ENCODE peak calls at places on chromosomes 6 and 20, in seven cellular contexts. E, V, W, F, T, B and G are unnamed samples.

GRCh38 chr6:16078064-16078463 is 50.8 kb upstream of the MYLIP start:
- DNase-seq in T (no peak), F (no peak), W (no peak), B (no peak), V (no peak), E (no peak), G (peak; percentile 44)

GRCh38 chr6:37314803-37315515 is 38.8 kb upstream of the RNF8 start:
- DNase-seq in T (peak; percentile 25), V (peak; percentile 60), F (no peak), E (no peak), B (no peak), W (peak; percentile 63), G (peak; percentile 59)

GRCh38 chr20:49420811-49421295 is 61.6 kb downstream of the KCNB1 start:
- DNase-seq in V (no peak), B (no peak), E (no peak), F (peak; percentile 89), W (no peak), T (no peak), G (no peak)

GRCh38 chr6:113994934-113995342 is 24.0 kb upstream of the HDAC2 start:
- DNase-seq in E (no peak), F (no peak), B (no peak), W (peak; percentile 66), T (peak; percentile 88), V (peak; percentile 93), G (peak; percentile 14)

GRCh38 chr20:32992015-32992641 is 12.1 kb downstream of the SUN5 start:
- DNase-seq in W (no peak), V (no peak), T (no peak), E (no peak), F (no peak), B (no peak), G (no peak)

GRCh38 chr6:122365775-122366403 is 33.6 kb upstream of the HSF2 start:
- DNase-seq in W (no peak), T (no peak), F (no peak), E (no peak), V (no peak), B (no peak), G (no peak)

GRCh38 chr20:23046431-23046830 is 3.0 kb downstream of the THBD start:
- DNase-seq in T (no peak), B (no peak), W (no peak), V (no peak), F (no peak), E (no peak), G (no peak)

GRCh38 chr6:110491644-110492317 is 15.4 kb upstream of the SLC22A16 start:
- DNase-seq in V (peak; percentile 73), W (no peak), B (no peak), T (no peak), F (no peak), E (no peak), G (no peak)

GRCh38 chr6:25862199-25862598 is 11.8 kb downstream of the SLC17A3 start:
- DNase-seq in T (no peak), B (no peak), W (no peak), V (no peak), E (no peak), F (no peak), G (no peak)

GRCh38 chr6:159788757-159789376 is 535 bp downstream of the TCP1 start:
- DNase-seq in W (peak; percentile 64), E (no peak), B (peak; percentile 29), T (no peak), F (peak; percentile 74), V (peak; percentile 46), G (no peak)

GRCh38 chr6:7579850-7580249 is 10.1 kb upstream of the SNRNP48 start:
- DNase-seq in V (no peak), W (no peak), E (no peak), B (no peak), F (no peak), T (no peak), G (no peak)

GRCh38 chr6:109075934-109076333 is 18.7 kb downstream of the SESN1 start:
- DNase-seq in F (no peak), E (no peak), B (no peak), T (no peak), V (no peak), W (no peak), G (no peak)

DNA sequence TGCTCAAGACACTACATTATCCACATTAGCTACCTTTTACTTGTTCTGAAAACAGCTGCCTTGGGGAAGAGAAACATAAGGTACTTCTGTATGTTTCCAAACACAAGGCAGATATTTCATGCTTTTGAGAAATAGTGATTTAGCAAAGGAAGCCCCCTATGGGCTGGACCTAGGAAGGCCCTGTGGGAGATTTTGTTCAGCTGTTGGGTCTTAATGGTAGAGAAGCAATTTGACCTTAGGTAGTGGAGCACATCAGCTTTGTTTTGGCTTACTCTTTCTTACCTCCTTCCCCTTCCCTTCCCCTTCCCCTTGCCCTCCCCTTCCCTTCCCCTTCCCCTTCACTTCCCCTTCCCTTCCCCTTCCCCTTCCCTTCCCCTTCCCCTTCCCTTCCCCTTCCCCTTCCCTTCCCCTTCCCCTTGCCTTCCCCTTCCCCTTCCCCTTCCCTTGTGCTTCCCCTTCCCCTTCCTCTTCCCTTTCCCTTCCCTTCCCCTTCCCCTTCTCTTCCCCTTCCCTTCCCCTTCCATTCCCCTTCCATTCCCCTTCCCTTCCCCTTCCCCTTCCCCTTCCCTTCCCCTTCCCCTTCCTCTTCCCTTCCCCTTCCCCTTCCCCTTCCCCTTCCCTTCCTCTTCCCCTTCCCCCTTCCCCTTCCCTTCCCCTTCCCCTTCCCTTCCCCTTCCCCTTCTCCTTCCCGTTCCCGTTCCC is 84.6 kb downstream of the ANKS1A start:
- DNase-seq in W (no peak), B (no peak), T (no peak), V (no peak), E (no peak), F (no peak), G (no peak)
- TF ChIP-seq CTCF in W (peak; percentile 30), B (peak; percentile 22), T (no peak), V (peak; percentile 31), E (no peak), F (no peak), G (peak; percentile 19)

DNA sequence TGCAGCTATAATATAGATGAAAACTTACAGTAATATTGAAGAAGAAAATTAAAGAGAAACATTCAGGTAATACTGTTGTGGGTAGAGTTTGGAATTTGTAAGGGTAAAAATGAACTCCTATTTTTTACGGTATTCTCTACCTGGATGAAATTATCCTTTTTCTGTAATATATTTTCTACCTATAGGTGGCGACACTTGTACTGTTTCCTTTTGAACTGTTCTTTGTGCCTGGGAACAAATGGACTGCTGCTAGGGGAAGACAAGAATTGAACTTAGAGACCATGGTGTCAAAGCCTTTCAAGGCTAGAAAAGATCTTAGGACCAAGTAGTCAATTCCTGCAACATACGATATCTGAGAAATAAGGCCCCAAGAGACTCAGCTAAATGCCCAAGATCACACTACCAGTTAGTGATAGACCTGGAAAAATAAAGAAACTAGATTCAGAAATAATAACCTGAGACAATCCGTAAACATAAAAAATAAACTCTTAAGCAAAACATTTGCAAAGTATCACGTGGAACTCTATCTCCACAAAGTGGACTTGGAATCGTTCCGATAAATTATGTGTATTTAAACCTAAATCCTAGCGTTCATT is 383.8 kb downstream of the TFAP2A start:
- DNase-seq in V (no peak), F (no peak), B (no peak), E (no peak), T (no peak), W (no peak), G (peak; percentile 11)
- TF ChIP-seq CTCF in V (peak; percentile 10), F (peak; percentile 25), B (peak; percentile 44), E (peak; percentile 61), T (peak; percentile 75), W (peak; percentile 95), G (peak; percentile 32)

GRCh38 chr6:132252113-132252512 is 149.2 kb downstream of the MOXD1 start:
- DNase-seq in F (no peak), W (no peak), E (no peak), V (no peak), B (no peak), T (no peak), G (no peak)

GRCh38 chr6:132251711-132252110 is 149.6 kb downstream of the MOXD1 start:
- DNase-seq in W (no peak), B (no peak), T (no peak), V (no peak), E (no peak), F (no peak), G (no peak)

GRCh38 chr6:132244744-132245143 is 156.5 kb downstream of the MOXD1 start:
- DNase-seq in F (no peak), W (no peak), B (no peak), E (no peak), V (no peak), T (no peak), G (no peak)

GRCh38 chr6:132246632-132247270 is 154.5 kb downstream of the MOXD1 start:
- DNase-seq in W (no peak), V (no peak), T (no peak), F (no peak), E (no peak), B (no peak), G (no peak)

DNA sequence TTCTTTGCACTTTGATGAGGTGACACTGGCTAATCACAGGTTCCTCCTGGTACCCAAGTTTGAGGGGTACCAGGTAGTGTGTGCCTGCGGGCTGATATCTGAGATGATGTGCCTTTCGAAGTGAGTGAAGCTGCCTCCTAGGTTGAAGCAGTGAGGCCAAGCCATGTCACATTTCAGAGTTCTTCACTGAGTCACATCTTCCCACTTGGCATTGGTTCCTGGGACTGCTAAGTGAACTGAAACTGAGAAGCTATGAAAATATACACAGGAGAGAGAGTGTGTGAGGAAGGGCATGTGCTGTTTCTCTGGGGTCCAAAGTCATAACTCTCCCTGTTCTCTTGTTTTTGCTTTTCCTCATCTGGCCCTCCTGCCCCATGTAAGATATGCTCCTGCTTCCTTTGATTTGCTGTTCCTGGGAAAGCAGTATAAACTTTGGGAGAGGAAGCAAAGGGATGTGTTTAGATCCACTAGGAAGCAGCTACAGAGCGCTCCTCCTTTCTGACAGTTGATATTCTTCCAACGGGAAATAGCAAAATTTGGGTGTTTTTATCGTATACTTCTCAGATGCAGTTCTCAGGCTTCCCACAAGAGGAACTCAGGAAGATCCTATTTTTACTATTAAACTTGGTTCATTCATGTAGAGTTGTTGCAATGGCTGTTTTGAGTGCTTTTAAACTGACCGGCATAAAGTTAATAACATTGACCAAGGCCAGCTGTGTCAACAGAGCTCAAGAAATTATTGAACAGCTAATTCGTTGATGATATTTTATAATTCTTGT is 153.7 kb downstream of the MOXD1 start:
- DNase-seq in W (no peak), T (no peak), V (peak; percentile 37), F (no peak), B (no peak), E (no peak), G (no peak)
- TF ChIP-seq CTCF in W (no peak), T (no peak), V (peak; percentile 8), F (no peak), B (no peak), E (no peak), G (no peak)

GRCh38 chr6:139030211-139030530 is 1.6 kb downstream of the ABRACL start:
- DNase-seq in F (no peak), V (no peak), E (no peak), B (no peak), W (no peak), T (no peak), G (no peak)

GRCh38 chr6:139028658-139029469 is at the start of gene ABRACL:
- DNase-seq in W (peak; percentile 64), E (peak; percentile 85), B (peak; percentile 64), F (peak; percentile 70), T (peak; percentile 59), V (peak; percentile 56), G (peak; percentile 89)

GRCh38 chr6:139028242-139028657 is 295 bp upstream of the ABRACL start:
- DNase-seq in V (no peak), W (no peak), E (no peak), T (no peak), F (no peak), B (no peak), G (no peak)

GRCh38 chr6:139029470-139030210 is 1.1 kb downstream of the ABRACL start:
- DNase-seq in V (peak; percentile 85), E (peak; percentile 86), F (peak; percentile 79), T (no peak), W (peak; percentile 61), B (peak; percentile 69), G (peak; percentile 68)

GRCh38 chr6:139030539-139030938 is 2.0 kb downstream of the ABRACL start:
- DNase-seq in B (no peak), V (no peak), T (no peak), E (no peak), W (no peak), F (no peak), G (peak; percentile 65)
- TF ChIP-seq CTCF in B (no peak), V (no peak), T (no peak), E (no peak), W (no peak), F (no peak), G (no peak)